ENCODE peak calls at places on chromosomes 1 and 21, in four cellular contexts. A is neuronal stem cell, S is IMR-90, K is H9. E is an unnamed sample.

GRCh38 chr1:58909162-58909560 is 125.3 kb upstream of the JUN start:
- DNase-seq in A (no peak), S (peak; percentile 84), K (no peak), E (peak; percentile 55)

GRCh38 chr1:6646499-6647148 is 22.0 kb downstream of the THAP3 start:
- DNase-seq in A (no peak), S (peak; percentile 54), K (peak; percentile 40), E (peak; percentile 67)

GRCh38 chr1:40782371-40782956 is 1.1 kb upstream of the KCNQ4 start:
- DNase-seq in A (no peak), S (no peak), K (peak; percentile 56), E (peak; percentile 38)

GRCh38 chr21:45926281-45926680 is 55.3 kb upstream of the COL6A1 start:
- DNase-seq in A (no peak), S (no peak), K (no peak), E (no peak)

GRCh38 chr21:37538971-37539590 is 172.5 kb downstream of the DYRK1A start:
- DNase-seq in A (no peak), S (no peak), K (no peak), E (no peak)

GRCh38 chr1:75243124-75243523 is 108.9 kb downstream of the LHX8 start:
- DNase-seq in A (no peak), S (no peak), K (no peak), E (no peak)

GRCh38 chr1:26900001-26900814 is at the start of gene GPATCH3:
- DNase-seq in A (peak; percentile 90), S (peak; percentile 91), K (peak; percentile 88), E (peak; percentile 94)

GRCh38 chr1:111570781-111571181 is 48.8 kb upstream of the RAP1A start:
- DNase-seq in A (no peak), S (peak; percentile 35), K (peak; percentile 49), E (no peak)

GRCh38 chr1:8026976-8027747 is 1.1 kb upstream of the ERRFI1 start:
- DNase-seq in A (no peak), S (peak; percentile 80), K (peak; percentile 47), E (peak; percentile 81)

GRCh38 chr1:64508521-64509096 is 38.7 kb downstream of the CACHD1 start:
- DNase-seq in A (no peak), S (no peak), K (no peak), E (no peak)

GRCh38 chr1:27332536-27333281 is 9.1 kb upstream of the SYTL1 start:
- DNase-seq in A (no peak), S (peak; percentile 16), K (peak; percentile 73), E (peak; percentile 52)

GRCh38 chr1:18967066-18967690 is 10.7 kb upstream of the IFFO2 start:
- DNase-seq in A (no peak), S (no peak), K (no peak), E (no peak)

GRCh38 chr1:177959793-177960515 is 9.9 kb downstream of the SEC16B start:
- DNase-seq in A (no peak), S (peak; percentile 68), K (no peak), E (peak; percentile 36)

GRCh38 chr1:217188280-217189235 is 442.3 kb downstream of the GPATCH2 start:
- DNase-seq in A (no peak), S (no peak), K (no peak), E (peak; percentile 2)

GRCh38 chr1:34865981-34866761 is 6.6 kb upstream of the SMIM12 start:
- DNase-seq in A (peak; percentile 80), S (peak; percentile 53), K (peak; percentile 87), E (peak; percentile 63)

GRCh38 chr1:173224887-173225280 is 17.8 kb upstream of the TNFSF4 start:
- DNase-seq in A (no peak), S (no peak), K (no peak), E (no peak)

GRCh38 chr1:90783181-90783580 is 66.1 kb upstream of the BARHL2 start:
- DNase-seq in A (no peak), S (no peak), K (no peak), E (no peak)

GRCh38 chr1:167499657-167500056 is 18.7 kb downstream of the CD247 start:
- DNase-seq in A (no peak), S (no peak), K (no peak), E (no peak)

GRCh38 chr1:110783292-110783918 is 89.5 kb upstream of the CD53 start:
- DNase-seq in A (peak; percentile 48), S (peak; percentile 50), K (peak; percentile 54), E (peak; percentile 44)

GRCh38 chr1:10835423-10836421 is 39.3 kb upstream of the CASZ1 start:
- DNase-seq in A (peak; percentile 93), S (peak; percentile 36), K (peak; percentile 97), E (peak; percentile 50)

GRCh38 chr1:28266920-28267322 is 7.6 kb downstream of the SESN2 start:
- DNase-seq in A (no peak), S (no peak), K (no peak), E (no peak)

GRCh38 chr21:29233611-29234540 is 64.8 kb upstream of the BACH1 start:
- DNase-seq in A (no peak), S (no peak), K (no peak), E (no peak)

GRCh38 chr1:210441028-210441427 is 112.3 kb downstream of the HHAT start:
- DNase-seq in A (no peak), S (no peak), K (no peak), E (no peak)

GRCh38 chr1:6103854-6104530 is 58.3 kb downstream of the KCNAB2 start:
- DNase-seq in A (no peak), S (no peak), K (no peak), E (no peak)

GRCh38 chr1:75257424-75257823 is 123.2 kb downstream of the LHX8 start:
- DNase-seq in A (no peak), S (no peak), K (peak; percentile 71), E (no peak)

GRCh38 chr1:243882276-243882675 is 32.2 kb upstream of the AKT3 start:
- DNase-seq in A (no peak), S (peak; percentile 71), K (no peak), E (peak; percentile 19)

GRCh38 chr1:23673086-23673813 is 18.4 kb upstream of the RPL11 start:
- DNase-seq in A (peak; percentile 59), S (peak; percentile 69), K (peak; percentile 75), E (peak; percentile 67)

GRCh38 chr1:11738783-11739182 is 2.8 kb downstream of the AGTRAP start:
- DNase-seq in A (no peak), S (no peak), K (no peak), E (no peak)

GRCh38 chr21:37338671-37339526 is 27.7 kb upstream of the DYRK1A start:
- DNase-seq in A (no peak), S (peak; percentile 92), K (no peak), E (peak; percentile 92)

GRCh38 chr1:154574715-154575114 is 7.1 kb downstream of the CHRNB2 start:
- DNase-seq in A (no peak), S (peak; percentile 49), K (no peak), E (peak; percentile 44)

GRCh38 chr1:53346007-53346813 is 18.3 kb upstream of the LRP8 start:
- DNase-seq in A (no peak), S (no peak), K (peak; percentile 11), E (no peak)

GRCh38 chr1:76830373-76830772 is 36.9 kb upstream of the ST6GALNAC5 start:
- DNase-seq in A (no peak), S (no peak), K (no peak), E (no peak)

DNA sequence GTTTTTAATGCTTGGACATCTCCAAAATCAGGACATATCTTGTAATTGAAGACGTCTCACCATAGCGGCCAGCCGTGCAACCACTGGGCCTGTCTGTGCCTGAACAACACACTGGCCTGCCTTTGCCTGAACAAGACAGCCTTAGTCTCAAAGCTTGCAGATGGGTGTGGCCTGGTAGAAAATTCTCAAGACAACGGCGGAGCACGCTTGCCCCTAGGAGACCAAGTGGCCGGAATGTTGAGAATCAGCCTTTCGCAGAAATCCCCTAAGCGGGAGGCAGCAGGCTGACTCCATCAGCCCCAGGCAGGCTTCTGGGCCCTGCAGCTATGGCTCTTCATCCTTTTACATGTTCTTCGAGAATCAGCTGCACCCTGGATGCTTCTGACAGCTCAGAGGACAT is 98.0 kb upstream of the C1orf174 start:
- DNase-seq in A (no peak), S (no peak), K (no peak), E (no peak)
- H3K23ac ChIP-seq in A (no peak overlapping the region), S (no peak overlapping the region), K (no peak overlapping the region), E (no peak overlapping the region)

GRCh38 chr1:184974086-184974836 is at the start of gene NIBAN1:
- DNase-seq in A (peak; percentile 14), S (peak; percentile 47), K (peak; percentile 76), E (peak; percentile 75)
- H2BK5ac ChIP-seq in A (no peak within 1 kb of the TSS), S (peak within 1 kb of the TSS; percentile 34), K (no peak within 1 kb of the TSS), E (no peak within 1 kb of the TSS)

GRCh38 chr1:245872475-245872874 is 634.6 kb downstream of the SMYD3 start:
- DNase-seq in A (no peak), S (no peak), K (no peak), E (no peak)
- H3K23ac ChIP-seq in A (no peak overlapping the region), S (peak overlapping the region; percentile 13), K (no peak overlapping the region), E (no peak overlapping the region)

GRCh38 chr1:150642296-150642695 is 12.9 kb upstream of the ENSA start:
- DNase-seq in A (no peak), S (no peak), K (no peak), E (no peak)
- H2BK5ac ChIP-seq in A (no peak overlapping the region), S (no peak overlapping the region), K (no peak overlapping the region), E (no peak overlapping the region)

GRCh38 chr1:21586926-21587601 is 77.8 kb downstream of the ALPL start:
- DNase-seq in A (no peak), S (peak; percentile 91), K (peak; percentile 65), E (peak; percentile 96)
- H3K23ac ChIP-seq in A (peak overlapping the region; percentile 17), S (no peak overlapping the region), K (no peak overlapping the region), E (no peak overlapping the region)

GRCh38 chr1:175449306-175449705 is 256.7 kb upstream of the KIAA0040 start:
- DNase-seq in A (no peak), S (no peak), K (no peak), E (no peak)
- H2BK5ac ChIP-seq in A (no peak overlapping the region), S (no peak overlapping the region), K (no peak overlapping the region), E (no peak overlapping the region)

GRCh38 chr1:235642021-235642942 is 7.3 kb downstream of the GNG4 start:
- DNase-seq in A (no peak), S (peak; percentile 67), K (peak; percentile 81), E (peak; percentile 77)
- H3K23ac ChIP-seq in A (peak overlapping the region; percentile 58), S (no peak overlapping the region), K (no peak overlapping the region), E (no peak overlapping the region)

GRCh38 chr1:239125027-239125426 is 261.3 kb upstream of the CHRM3 start:
- DNase-seq in A (no peak), S (no peak), K (peak; percentile 65), E (peak; percentile 2)
- H2BK5ac ChIP-seq in A (no peak overlapping the region), S (no peak overlapping the region), K (peak overlapping the region; percentile 73), E (no peak overlapping the region)